ENCODE peak calls at places on chromosome 9, in seven cellular contexts. Z is GM06990; D is tibial artery; B is PC-3; G is endothelial cell; C is WERI-Rb-1; T is CD4-positive, alpha-beta T cell. V is an unnamed sample.
A peak's percentile ranks its signal among the peaks of the same experiment; 100 is the strongest.

GRCh38 chr9:112361602-112362001 is 18.3 kb upstream of the HSDL2 start:
- DNase-seq in Z (no peak), D (no peak), B (peak; percentile 65), G (peak; percentile 19), C (no peak), T (no peak), V (peak; percentile 34)

GRCh38 chr9:14215614-14216013 is 98.3 kb downstream of the NFIB start:
- DNase-seq in Z (no peak), D (no peak), B (peak; percentile 69), G (no peak), C (no peak), T (no peak), V (no peak)

GRCh38 chr9:70085241-70085640 is 41.6 kb downstream of the MAMDC2 start:
- DNase-seq in Z (no peak), D (no peak), B (peak; percentile 40), G (peak; percentile 28), C (peak; percentile 88), T (no peak), V (no peak)

GRCh38 chr9:97398999-97399758 is 12.7 kb upstream of the TDRD7 start:
- DNase-seq in Z (peak; percentile 86), D (no peak), B (peak; percentile 92), G (peak; percentile 85), C (peak; percentile 81), T (peak; percentile 63), V (peak; percentile 84)

GRCh38 chr9:34382879-34383278 is 6.2 kb upstream of the MYORG start:
- DNase-seq in Z (no peak), D (no peak), B (no peak), G (no peak), C (no peak), T (no peak), V (no peak)

GRCh38 chr9:1018121-1018520 is 32.0 kb upstream of the DMRT2 start:
- DNase-seq in Z (no peak), D (no peak), B (peak; percentile 63), G (peak; percentile 58), C (peak; percentile 21), T (no peak), V (no peak)

GRCh38 chr9:110880123-110880522 is 158.1 kb downstream of the LPAR1 start:
- DNase-seq in Z (no peak), D (no peak), B (no peak), G (no peak), C (no peak), T (no peak), V (no peak)

GRCh38 chr9:8329561-8330283 is 530.1 kb upstream of the DMAC1 start:
- DNase-seq in Z (no peak), D (no peak), B (no peak), G (no peak), C (no peak), T (no peak), V (no peak)

GRCh38 chr9:9117866-9118265 is 1318.3 kb upstream of the DMAC1 start:
- DNase-seq in Z (no peak), D (no peak), B (no peak), G (no peak), C (no peak), T (no peak), V (no peak)

GRCh38 chr9:93620881-93621820 is 44.8 kb downstream of the PHF2 start:
- DNase-seq in Z (no peak), D (no peak), B (no peak), G (no peak), C (no peak), T (no peak), V (no peak)

GRCh38 chr9:115531410-115532130 is 413.6 kb upstream of the TNC start:
- DNase-seq in Z (no peak), D (no peak), B (no peak), G (no peak), C (no peak), T (no peak), V (no peak)

GRCh38 chr9:126613656-126614055 is at the start of gene LMX1B:
- DNase-seq in Z (no peak), D (no peak), B (no peak), G (no peak), C (peak; percentile 73), T (no peak), V (no peak)

DNA sequence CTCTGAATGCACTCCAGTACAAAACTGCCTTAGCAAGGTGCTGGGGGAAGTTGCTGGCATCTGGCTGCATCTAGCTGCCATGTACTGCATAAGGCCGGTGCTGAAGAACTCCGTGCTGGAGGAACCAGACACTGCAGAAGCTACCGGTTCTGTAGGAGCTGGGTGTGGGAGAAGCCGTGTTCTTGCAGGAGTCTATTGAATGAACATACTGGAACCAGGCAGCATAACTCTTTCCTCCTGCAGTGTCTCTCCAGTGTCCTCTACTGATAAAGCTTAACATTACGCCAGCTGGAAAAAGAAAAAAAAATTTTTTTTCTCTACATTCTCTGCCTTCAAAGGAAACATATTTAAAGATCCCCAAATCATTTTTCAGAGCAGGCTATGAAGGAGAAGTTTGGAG is 38.5 kb downstream of the VPS13A start:
- DNase-seq in Z (no peak), D (no peak), B (no peak), G (no peak), C (no peak), T (no peak), V (no peak)
- TF ChIP-seq CTCF in Z (peak; percentile 8), D (no peak), B (peak; percentile 26), G (no peak), C (peak; percentile 44), T (peak; percentile 21), V (no peak)

GRCh38 chr9:132074736-132075135 is 4.9 kb downstream of the MED27 start:
- DNase-seq in Z (no peak), D (no peak), B (no peak), G (no peak), C (no peak), T (no peak), V (no peak)
- TF ChIP-seq CTCF in Z (no peak), D (no peak), B (no peak), G (no peak), C (no peak), T (no peak), V (no peak)

GRCh38 chr9:18060304-18060934 is 413.5 kb upstream of the ADAMTSL1 start:
- DNase-seq in Z (no peak), D (no peak), B (peak; percentile 31), G (no peak), C (no peak), T (no peak), V (no peak)
- TF ChIP-seq CTCF in Z (no peak), D (no peak), B (peak; percentile 57), G (peak; percentile 77), C (no peak), T (no peak), V (no peak)

GRCh38 chr9:99820330-99821186 is 1.1 kb upstream of the NR4A3 start:
- DNase-seq in Z (no peak), D (peak; percentile 91), B (peak; percentile 39), G (no peak), C (no peak), T (peak; percentile 52), V (peak; percentile 61)

GRCh38 chr9:99822596-99823391 is 1.1 kb downstream of the NR4A3 start:
- DNase-seq in Z (peak; percentile 45), D (peak; percentile 72), B (peak; percentile 37), G (peak; percentile 50), C (peak; percentile 34), T (peak; percentile 55), V (peak; percentile 51)

GRCh38 chr9:99822096-99822595 is 461 bp downstream of the NR4A3 start:
- DNase-seq in Z (no peak), D (no peak), B (no peak), G (peak; percentile 40), C (no peak), T (no peak), V (no peak)

GRCh38 chr9:99819484-99820329 is 2.0 kb upstream of the NR4A3 start:
- DNase-seq in Z (peak; percentile 97), D (peak; percentile 98), B (peak; percentile 84), G (peak; percentile 90), C (peak; percentile 97), T (peak; percentile 93), V (peak; percentile 91)

GRCh38 chr9:99821187-99822095 is at the start of gene NR4A3:
- DNase-seq in Z (peak; percentile 90), D (peak; percentile 98), B (peak; percentile 92), G (peak; percentile 75), C (peak; percentile 96), T (peak; percentile 86), V (peak; percentile 81)
- TF ChIP-seq CTCF in Z (no peak), D (peak; percentile 59), B (no peak), G (no peak), C (peak; percentile 56), T (no peak), V (no peak)

GRCh38 chr9:134058716-134059115 is 9.1 kb downstream of the BRD3 start:
- DNase-seq in Z (no peak), D (peak; percentile 43), B (peak; percentile 64), G (no peak), C (no peak), T (no peak), V (no peak)
- TF ChIP-seq CTCF in Z (no peak), D (no peak), B (peak; percentile 36), G (no peak), C (no peak), T (no peak), V (no peak)

GRCh38 chr9:20191239-20191840 is 402.5 kb upstream of the SLC24A2 start:
- DNase-seq in Z (no peak), D (no peak), B (peak; percentile 40), G (no peak), C (no peak), T (no peak), V (no peak)
- TF ChIP-seq CTCF in Z (no peak), D (no peak), B (peak; percentile 54), G (no peak), C (no peak), T (no peak), V (no peak)

GRCh38 chr9:2257530-2257929 is 242.4 kb downstream of the SMARCA2 start:
- DNase-seq in Z (no peak), D (no peak), B (no peak), G (no peak), C (no peak), T (no peak), V (no peak)

GRCh38 chr9:2253814-2254550 is 238.8 kb downstream of the SMARCA2 start:
- DNase-seq in Z (no peak), D (no peak), B (no peak), G (no peak), C (no peak), T (no peak), V (no peak)

GRCh38 chr9:2260401-2261306 is 245.5 kb downstream of the SMARCA2 start:
- DNase-seq in Z (no peak), D (no peak), B (peak; percentile 56), G (no peak), C (no peak), T (no peak), V (no peak)

DNA sequence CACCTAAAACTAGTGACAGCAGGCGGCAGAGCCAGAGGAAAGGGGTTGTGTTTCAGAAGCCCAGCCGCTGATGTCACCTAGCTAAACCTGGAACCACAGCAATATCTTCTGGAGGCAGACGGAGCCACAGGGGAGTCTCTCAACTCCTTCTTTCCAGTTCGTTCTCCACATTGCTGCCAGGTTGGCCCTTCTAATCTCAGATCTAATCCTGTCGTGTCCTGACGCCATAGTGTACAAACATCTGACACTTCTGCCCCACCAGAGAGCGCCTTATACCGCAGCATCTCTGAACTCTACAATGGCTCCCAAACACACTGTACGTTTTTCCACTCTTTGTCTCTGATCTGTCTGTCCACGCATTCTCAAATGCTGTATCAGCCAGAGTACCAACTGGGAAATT is 240.0 kb downstream of the SMARCA2 start:
- DNase-seq in Z (no peak), D (no peak), B (no peak), G (no peak), C (peak; percentile 63), T (no peak), V (no peak)
- TF ChIP-seq CTCF in Z (no peak), D (no peak), B (no peak), G (no peak), C (peak; percentile 54), T (no peak), V (no peak)

V was measured in GM13976.